ENCODE peak calls at places on chromosomes 13 and 19, in six cellular contexts. A, Q, I, T, K and Y are unnamed samples.
A peak's percentile ranks its signal among the peaks of the same experiment; 100 is the strongest.

GRCh38 chr13:33319859-33320258 is 34.3 kb upstream of the STARD13 start:
- DNase-seq in K (no peak), Q (no peak), T (no peak), I (no peak), A (no peak), Y (no peak)

GRCh38 chr13:40619479-40619814 is 47.0 kb downstream of the FOXO1 start:
- DNase-seq in I (no peak), Q (no peak), T (no peak), A (no peak), K (no peak), Y (no peak)

GRCh38 chr13:21913010-21913409 is 242.1 kb downstream of the FGF9 start:
- DNase-seq in I (peak; percentile 19), K (no peak), A (no peak), T (peak; percentile 54), Q (no peak), Y (peak; percentile 59)

GRCh38 chr13:109874921-109875454 is 88.6 kb upstream of the IRS2 start:
- DNase-seq in I (peak; percentile 48), A (no peak), K (peak; percentile 5), Q (no peak), T (no peak), Y (no peak)

GRCh38 chr19:42028304-42029216 is 34.5 kb upstream of the ATP1A3 start:
- DNase-seq in K (peak; percentile 5), Q (no peak), I (no peak), A (no peak), T (peak; percentile 4), Y (peak; percentile 81)

GRCh38 chr19:3112375-3113099 is 18.4 kb downstream of the GNA11 start:
- DNase-seq in I (no peak), K (no peak), Q (no peak), T (no peak), A (no peak), Y (no peak)

GRCh38 chr19:45413497-45413896 is 7.1 kb downstream of the POLR1G start:
- DNase-seq in T (no peak), I (no peak), Q (no peak), A (no peak), K (no peak), Y (no peak)

GRCh38 chr19:33375760-33376159 is 2.3 kb downstream of the CEBPG start:
- DNase-seq in Q (no peak), A (peak; percentile 61), K (no peak), T (no peak), I (peak; percentile 51), Y (no peak)

GRCh38 chr19:17871032-17871877 is 490 bp upstream of the SLC5A5 start:
- DNase-seq in T (no peak), Q (no peak), I (no peak), K (no peak), A (no peak), Y (no peak)

GRCh38 chr13:92967923-92968322 is 258.7 kb upstream of the GPC6 start:
- DNase-seq in A (no peak), T (no peak), K (no peak), Q (no peak), I (peak; percentile 16), Y (no peak)

GRCh38 chr13:98581971-98582702 is 5.2 kb upstream of the STK24 start:
- DNase-seq in T (peak; percentile 42), K (no peak), A (no peak), I (peak; percentile 85), Q (no peak), Y (no peak)

GRCh38 chr19:4914736-4915501 is 5.6 kb downstream of the UHRF1 start:
- DNase-seq in K (peak; percentile 89), T (no peak), A (no peak), I (peak; percentile 69), Q (no peak), Y (no peak)

GRCh38 chr13:72390909-72391308 is 336.5 kb downstream of the MZT1 start:
- DNase-seq in K (no peak), Q (no peak), I (no peak), T (no peak), A (no peak), Y (no peak)

GRCh38 chr19:18798384-18799352 is 7.6 kb upstream of the COMP start:
- DNase-seq in Q (no peak), K (no peak), I (no peak), A (no peak), T (no peak), Y (no peak)

GRCh38 chr19:16400911-16401675 is 70.7 kb downstream of the EPS15L1 start:
- DNase-seq in Q (peak; percentile 83), T (no peak), K (no peak), I (peak; percentile 4), A (peak; percentile 80), Y (no peak)